ENCODE peak calls at places on chromosomes 7 and 10, in four cellular contexts. J is H9, T is endothelial cell of umbilical vein, Z is pancreas. V is an unnamed sample. For H3K27me3, the result is how much of the 10 kb centered on the place peaks cover.

GRCh38 chr10:79383974-79384606 is 36.8 kb downstream of the PPIF start:
- DNase-seq in J (peak), T (no peak), Z (peak), V (peak)

GRCh38 chr10:3698312-3698711 is 86.7 kb downstream of the KLF6 start:
- DNase-seq in J (no peak), T (no peak), Z (no peak), V (no peak)

GRCh38 chr10:43125274-43125845 is 12.9 kb upstream of the CSGALNACT2 start:
- DNase-seq in J (peak), T (no peak), Z (no peak), V (peak)

GRCh38 chr10:10394933-10395658 is 622.6 kb upstream of the CELF2 start:
- DNase-seq in J (no peak), T (no peak), Z (no peak), V (no peak)

GRCh38 chr7:151720297-151720696 is 156.6 kb downstream of the PRKAG2 start:
- DNase-seq in J (no peak), T (no peak), Z (no peak), V (no peak)

GRCh38 chr10:133274751-133275682 is 1.7 kb downstream of the ADAM8 start:
- DNase-seq in J (no peak), T (no peak), Z (peak), V (no peak)

GRCh38 chr10:4247379-4247778 is 462.4 kb upstream of the KLF6 start:
- DNase-seq in J (no peak), T (no peak), Z (no peak), V (no peak)

GRCh38 chr10:60652628-60653027 is 125.7 kb upstream of the CDK1 start:
- DNase-seq in J (no peak), T (no peak), Z (no peak), V (no peak)

GRCh38 chr7:87926581-87927461 is 7.2 kb upstream of the ADAM22 start:
- DNase-seq in J (peak), T (no peak), Z (no peak), V (peak)

GRCh38 chr10:111114931-111115500 is 38.2 kb downstream of the ADRA2A start:
- DNase-seq in J (peak), T (no peak), Z (no peak), V (no peak)

GRCh38 chr10:32332299-32332750 is 14.6 kb downstream of the EPC1 start:
- DNase-seq in J (no peak), T (no peak), Z (no peak), V (no peak)

GRCh38 chr10:16686081-16686902 is 130.9 kb downstream of the RSU1 start:
- DNase-seq in J (no peak), T (no peak), Z (no peak), V (no peak)

GRCh38 chr10:50574305-50574704 is 49.5 kb downstream of the SGMS1 start:
- DNase-seq in J (no peak), T (no peak), Z (no peak), V (no peak)

GRCh38 chr10:17086865-17087264 is 42.7 kb downstream of the CUBN start:
- DNase-seq in J (no peak), T (no peak), Z (no peak), V (no peak)

GRCh38 chr10:15384154-15384553 is 13.1 kb upstream of the FAM171A1 start:
- DNase-seq in J (no peak), T (no peak), Z (no peak), V (peak)

GRCh38 chr7:44123190-44124003 is at the start of gene POLD2:
- DNase-seq in J (peak), T (peak), Z (peak), V (peak)

DNA sequence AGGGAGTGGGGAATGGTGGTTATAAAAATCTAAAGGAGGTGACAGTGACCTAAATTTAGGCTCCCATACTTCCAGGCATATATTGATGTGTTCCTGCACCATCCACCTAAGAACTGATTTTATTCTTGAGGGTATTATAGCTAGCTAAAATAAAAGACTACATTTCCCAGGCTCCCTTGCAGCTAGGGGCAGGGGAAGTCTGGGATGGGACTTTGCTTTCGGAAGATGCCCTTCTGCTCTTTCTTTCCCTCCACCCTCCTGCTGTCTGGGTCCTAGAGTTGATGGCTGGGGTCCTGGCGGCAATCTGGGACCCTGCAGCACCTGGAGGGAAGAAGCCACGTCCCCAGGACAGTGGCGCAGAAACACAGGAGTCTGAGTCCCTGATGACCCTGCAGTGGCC is 53.8 kb upstream of the SAMD8 start:
- DNase-seq in J (no peak), T (no peak), Z (no peak), V (no peak)
- TF ChIP-seq CTCF in J (no peak), T (no peak), Z (no peak), V (no peak)

DNA sequence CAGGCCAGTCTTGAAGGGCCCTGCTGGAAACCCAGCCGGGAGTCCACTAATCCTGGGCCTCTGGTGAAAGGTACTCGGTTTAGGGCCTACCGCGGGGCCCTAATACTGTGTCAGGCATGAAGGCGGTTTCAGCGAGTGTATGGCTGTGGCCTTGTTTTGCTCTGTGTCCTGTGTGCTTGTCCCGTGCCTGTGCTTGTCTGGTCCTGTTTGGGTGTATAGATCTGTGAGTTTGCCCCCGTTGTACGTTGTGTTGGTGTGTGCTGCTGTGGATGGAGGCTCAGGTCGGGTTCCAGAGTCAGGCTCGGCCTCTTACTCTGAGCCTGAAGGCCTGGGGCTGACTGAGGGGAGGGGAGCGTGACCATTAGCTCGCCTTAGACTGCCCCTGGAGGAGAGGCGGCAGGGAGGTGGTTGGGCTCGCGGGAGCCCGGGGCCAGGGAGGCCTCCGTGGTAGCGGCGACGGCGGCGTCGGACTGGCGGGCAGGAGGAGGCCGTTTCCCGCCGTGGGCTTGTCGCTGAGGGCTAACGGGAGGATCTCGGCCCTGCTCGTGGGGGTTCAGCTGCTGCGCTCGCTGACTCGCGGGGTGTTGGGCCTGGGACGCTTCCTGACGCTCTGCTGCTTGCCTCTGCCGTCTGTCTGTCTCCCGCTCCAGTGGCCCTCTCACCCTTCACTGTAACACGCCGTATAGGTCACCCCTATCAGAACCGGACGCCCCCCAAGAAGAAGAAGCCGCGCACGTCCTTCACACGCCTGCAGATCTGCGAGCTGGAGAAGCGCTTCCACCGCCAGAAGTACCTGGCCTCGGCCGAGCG is 2.6 kb downstream of the TLX1 start:
- DNase-seq in J (peak), T (no peak), Z (peak), V (no peak)
- H3K27me3 ChIP-seq in J (half or more), T (half or more), Z (under half), V (half or more)

GRCh38 chr10:121610798-121611325 is 12.6 kb upstream of the FGFR2 start:
- DNase-seq in J (no peak), T (no peak), Z (no peak), V (no peak)

GRCh38 chr10:121611431-121612159 is 13.4 kb upstream of the FGFR2 start:
- DNase-seq in J (no peak), T (no peak), Z (no peak), V (no peak)

GRCh38 chr10:121607310-121608055 is 9.2 kb upstream of the FGFR2 start:
- DNase-seq in J (no peak), T (no peak), Z (no peak), V (no peak)

GRCh38 chr10:121609426-121610380 is 11.5 kb upstream of the FGFR2 start:
- DNase-seq in J (no peak), T (no peak), Z (no peak), V (no peak)

DNA sequence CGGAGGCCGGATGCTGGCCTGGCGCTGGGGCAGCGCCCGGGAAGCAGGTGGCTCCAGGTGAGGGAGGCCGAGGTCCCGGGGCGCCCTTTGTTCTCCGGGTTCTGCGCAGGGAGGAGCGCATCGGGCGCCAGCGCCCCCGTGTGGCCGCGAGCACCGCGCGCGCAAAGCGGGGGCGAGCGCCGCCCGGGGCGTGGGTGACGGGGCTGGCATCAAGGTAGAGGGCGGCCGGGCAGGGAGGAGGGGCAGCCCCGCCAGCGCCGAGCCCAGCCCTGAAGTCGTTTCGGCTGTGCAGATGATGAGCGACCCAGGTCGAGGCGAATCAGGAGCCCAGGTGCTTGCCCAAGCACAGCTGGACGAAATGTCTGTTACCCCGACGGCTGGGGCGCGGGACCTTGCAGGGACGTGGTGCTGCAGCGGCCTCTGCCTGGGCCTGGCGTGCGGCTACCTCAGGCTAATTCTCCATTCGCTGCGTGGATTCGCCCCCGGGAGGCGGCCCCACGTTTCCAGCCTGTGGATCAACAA is 10.5 kb upstream of the FGFR2 start:
- DNase-seq in J (peak), T (peak), Z (peak), V (peak)
- TF ChIP-seq CTCF in J (peak), T (peak), Z (peak), V (peak)

GRCh38 chr10:22891797-22892196 is 36.1 kb upstream of the ARMC3 start:
- DNase-seq in J (no peak), T (no peak), Z (no peak), V (no peak)
- H3K27me3 ChIP-seq in J (under half), T (under half), Z (under half), V (under half)

GRCh38 chr7:123537026-123537642 is 2.7 kb upstream of the IQUB start:
- DNase-seq in J (no peak), T (peak), Z (no peak), V (no peak)
- TF ChIP-seq CTCF in J (peak), T (peak), Z (no peak), V (peak)

DNA sequence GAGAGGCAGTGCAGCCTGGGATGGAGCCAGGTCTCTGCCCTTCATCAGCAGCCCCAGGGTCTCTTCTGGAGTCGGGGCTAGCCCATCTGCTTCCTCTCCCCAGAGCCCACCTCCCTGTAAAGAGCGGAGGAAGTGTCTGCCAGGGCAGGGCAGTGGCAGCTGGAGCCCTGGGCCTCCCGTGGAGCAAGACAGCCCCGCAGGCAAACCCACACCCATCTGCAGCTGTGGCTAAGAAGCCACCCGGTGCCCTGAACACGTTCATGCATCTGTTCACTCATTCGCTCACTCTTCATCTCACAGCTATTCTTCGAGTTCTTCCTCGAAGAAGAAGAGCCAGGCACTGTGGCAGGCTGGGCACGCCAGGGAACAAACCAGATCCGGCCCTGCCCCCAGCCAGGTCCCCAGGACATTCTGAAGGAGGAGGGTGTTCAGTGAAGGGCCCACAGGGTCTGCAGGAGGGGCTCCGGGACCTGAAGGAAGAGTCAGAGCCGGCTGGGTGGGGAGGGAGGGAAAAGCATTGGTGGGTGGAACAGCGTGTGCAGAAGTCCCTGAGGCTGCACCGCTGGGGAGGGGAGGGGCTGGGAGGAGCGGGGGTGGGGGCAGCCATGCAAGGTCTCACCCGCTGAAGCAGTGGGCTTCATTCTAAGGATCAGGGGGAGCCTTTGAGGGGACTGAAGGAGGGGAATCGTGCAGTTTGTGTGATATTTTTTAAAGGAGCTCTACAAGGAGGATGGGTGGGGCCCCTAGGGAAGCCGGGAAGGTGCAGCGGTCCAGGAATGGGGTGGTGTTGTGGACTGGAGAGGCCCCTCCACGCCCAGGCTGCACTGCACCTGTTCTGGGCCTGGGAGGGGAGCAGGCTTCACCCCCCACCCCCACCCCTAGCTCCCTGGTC is 99.2 kb downstream of the UNCX start:
- DNase-seq in J (no peak), T (no peak), Z (no peak), V (no peak)
- H3K27me3 ChIP-seq in J (under half), T (under half), Z (under half), V (under half)

GRCh38 chr7:108089381-108089780 is 40.8 kb downstream of the LAMB4 start:
- DNase-seq in J (no peak), T (no peak), Z (no peak), V (no peak)
- TF ChIP-seq CTCF in J (no peak), T (no peak), Z (no peak), V (no peak)

GRCh38 chr10:93063217-93063976 is 2.8 kb downstream of the CYP26C1 start:
- DNase-seq in J (no peak), T (no peak), Z (no peak), V (no peak)
- H3K27me3 ChIP-seq in J (half or more), T (under half), Z (under half), V (half or more)

DNA sequence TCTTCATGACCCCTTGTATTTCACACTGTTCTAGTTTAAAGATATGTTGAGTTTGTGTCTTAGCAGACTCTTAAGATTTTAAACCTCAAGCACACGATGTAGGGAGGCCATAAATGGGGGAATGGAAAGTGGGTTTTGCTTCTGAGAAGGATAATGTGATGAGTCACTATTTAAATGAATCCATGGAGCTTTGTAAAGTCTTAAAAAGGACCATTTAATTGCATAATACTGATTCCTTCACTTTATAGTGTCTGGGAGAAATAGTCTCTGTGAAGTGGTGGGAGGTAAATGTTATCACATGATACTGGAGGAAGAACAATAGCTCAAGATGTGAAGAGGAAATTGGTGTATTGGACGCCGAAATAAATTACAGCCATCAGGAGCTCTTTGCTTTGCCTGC is 84.1 kb upstream of the MYO3A start:
- DNase-seq in J (no peak), T (no peak), Z (no peak), V (no peak)
- TF ChIP-seq CTCF in J (no peak), T (no peak), Z (no peak), V (no peak)

GRCh38 chr10:101099901-101100300 is 31.2 kb upstream of the TLX1 start:
- DNase-seq in J (no peak), T (no peak), Z (no peak), V (no peak)
- H3K27me3 ChIP-seq in J (under half), T (under half), Z (under half), V (under half)